ENCODE peak calls at places on chromosomes 7 and 10, in eight cellular contexts. J is mesenchymal stem cell, M is colonic mucosa, G is adipocyte, P is upper lobe of right lung, T is right cardiac atrium, U is tibial artery, Q is neuronal stem cell. N is an unnamed sample.
A peak's percentile ranks its signal among the peaks of the same experiment; 100 is the strongest.

GRCh38 chr7:7550663-7551062 is 15.0 kb upstream of the COL28A1 start:
- DNase-seq in J (no peak), M (no peak), G (no peak), P (no peak), T (no peak), U (no peak), Q (no peak), N (no peak)

GRCh38 chr7:82714883-82715282 is 271.3 kb upstream of the CACNA2D1 start:
- DNase-seq in J (no peak), M (no peak), G (peak; percentile 58), P (no peak), T (no peak), U (no peak), Q (no peak), N (peak; percentile 49)

GRCh38 chr7:156612930-156613329 is 27.6 kb upstream of the RNF32 start:
- DNase-seq in J (no peak), M (no peak), G (no peak), P (no peak), T (no peak), U (no peak), Q (no peak), N (no peak)

GRCh38 chr10:96637709-96638108 is 50.9 kb upstream of the TM9SF3 start:
- DNase-seq in J (no peak), M (no peak), G (no peak), P (no peak), T (no peak), U (no peak), Q (no peak), N (no peak)

GRCh38 chr7:98372993-98373392 is 27.9 kb downstream of the BAIAP2L1 start:
- DNase-seq in J (peak; percentile 56), M (no peak), G (no peak), P (no peak), T (no peak), U (no peak), Q (no peak), N (peak; percentile 60)

GRCh38 chr7:123747089-123747488 is 1.7 kb downstream of the WASL start:
- DNase-seq in J (peak; percentile 18), M (no peak), G (peak; percentile 31), P (no peak), T (no peak), U (no peak), Q (no peak), N (no peak)

GRCh38 chr10:126398383-126398743 is 10.1 kb upstream of the ADAM12 start:
- DNase-seq in J (no peak), M (no peak), G (no peak), P (no peak), T (no peak), U (no peak), Q (no peak), N (no peak)

GRCh38 chr10:17375936-17376584 is 78.3 kb downstream of the ST8SIA6 start:
- DNase-seq in J (peak; percentile 6), M (no peak), G (no peak), P (no peak), T (no peak), U (no peak), Q (no peak), N (no peak)

GRCh38 chr7:70674268-70675025 is 457.5 kb upstream of the GALNT17 start:
- DNase-seq in J (no peak), M (no peak), G (peak; percentile 35), P (no peak), T (no peak), U (no peak), Q (no peak), N (peak; percentile 57)

GRCh38 chr7:1267016-1267900 is 34.6 kb downstream of the UNCX start:
- DNase-seq in J (no peak), M (no peak), G (no peak), P (no peak), T (peak; percentile 33), U (no peak), Q (no peak), N (no peak)

GRCh38 chr7:67760971-67761370 is 764.3 kb downstream of the TYW1 start:
- DNase-seq in J (no peak), M (no peak), G (no peak), P (no peak), T (no peak), U (no peak), Q (no peak), N (no peak)

GRCh38 chr7:150439926-150440325 is 10.5 kb upstream of the GIMAP8 start:
- DNase-seq in J (no peak), M (no peak), G (no peak), P (no peak), T (no peak), U (no peak), Q (no peak), N (peak; percentile 74)

GRCh38 chr10:90769946-90770841 is 87.6 kb downstream of the HTR7 start:
- DNase-seq in J (no peak), M (no peak), G (no peak), P (no peak), T (no peak), U (no peak), Q (no peak), N (no peak)

GRCh38 chr7:157752832-157753291 is 416.1 kb downstream of the DNAJB6 start:
- DNase-seq in J (no peak), M (no peak), G (no peak), P (no peak), T (no peak), U (peak; percentile 55), Q (no peak), N (no peak)

DNA sequence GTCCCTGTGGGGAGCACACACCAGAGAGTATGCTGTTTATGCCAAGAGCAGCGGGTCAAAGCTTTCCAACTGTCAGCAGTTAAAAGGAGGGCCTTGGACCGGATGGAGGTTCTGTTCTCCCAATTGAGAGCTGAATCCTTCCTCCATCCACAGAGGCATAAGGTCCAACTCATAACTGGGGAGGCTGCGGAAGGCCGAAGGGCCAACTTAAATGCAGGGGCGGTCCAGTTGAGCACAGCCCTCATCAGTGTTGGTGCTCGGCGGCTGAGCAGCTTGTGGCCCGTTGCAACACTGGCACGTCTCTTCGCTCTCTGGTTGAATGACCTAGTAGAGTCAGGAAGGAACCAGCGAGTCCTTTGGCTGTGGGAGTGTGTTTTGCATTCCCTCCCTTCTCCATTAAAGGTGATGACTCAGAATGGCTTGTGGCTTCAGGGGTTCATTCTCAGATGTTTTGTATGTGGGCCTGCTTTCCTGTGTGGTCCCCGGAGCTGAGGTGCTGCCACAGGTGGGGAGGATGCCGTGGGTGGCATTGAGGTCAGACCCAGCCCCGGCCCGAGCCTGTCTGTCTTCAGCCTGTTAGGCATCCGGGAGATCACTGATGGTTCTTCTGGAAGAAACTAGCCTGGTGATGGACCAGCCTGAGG is 44.8 kb upstream of the DMBT1 start:
- DNase-seq in J (no peak), M (no peak), G (no peak), P (no peak), T (peak; percentile 72), U (no peak), Q (no peak), N (no peak)
- H3K4me1 ChIP-seq in J (peaks cover 3% of the 10 kb centered on the region), M (no peaks in the 10 kb centered on the region), G (peaks cover 21% of the 10 kb centered on the region), P (no peaks in the 10 kb centered on the region), T (no peaks in the 10 kb centered on the region), U (no peaks in the 10 kb centered on the region), Q (no peaks in the 10 kb centered on the region), N (peaks cover 5% of the 10 kb centered on the region)

GRCh38 chr10:13104697-13105096 is 4.7 kb downstream of the OPTN start:
- DNase-seq in J (no peak), M (no peak), G (no peak), P (no peak), T (no peak), U (no peak), Q (no peak), N (no peak)

GRCh38 chr10:13105184-13105583 is 5.2 kb downstream of the OPTN start:
- DNase-seq in J (no peak), M (no peak), G (no peak), P (no peak), T (no peak), U (no peak), Q (no peak), N (peak; percentile 7)

GRCh38 chr10:13103554-13103953 is 3.6 kb downstream of the OPTN start:
- DNase-seq in J (no peak), M (no peak), G (no peak), P (no peak), T (no peak), U (no peak), Q (no peak), N (no peak)

GRCh38 chr10:13102002-13102794 is 2.2 kb downstream of the OPTN start:
- DNase-seq in J (peak; percentile 61), M (no peak), G (peak; percentile 18), P (no peak), T (peak; percentile 63), U (no peak), Q (no peak), N (peak; percentile 56)

DNA sequence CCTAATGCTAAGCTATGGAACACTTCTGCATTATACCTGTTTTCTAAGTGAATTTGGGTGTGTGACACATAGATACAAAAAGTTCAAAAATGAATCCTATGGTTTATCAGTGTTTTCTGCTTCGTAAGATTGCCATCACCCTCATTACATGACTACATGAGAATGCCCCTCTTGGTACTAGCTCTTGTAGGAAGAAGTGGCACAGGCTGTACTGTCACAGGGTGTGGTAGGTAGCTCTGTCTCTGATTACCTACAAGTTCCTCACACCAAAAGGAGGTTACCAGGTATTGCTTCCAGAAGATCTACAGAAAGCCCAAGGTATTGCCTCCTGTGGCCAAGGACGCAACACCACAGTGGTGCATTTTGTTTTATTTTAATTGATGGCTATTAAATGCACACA is 6.4 kb downstream of the OPTN start:
- DNase-seq in J (no peak), M (no peak), G (no peak), P (no peak), T (no peak), U (no peak), Q (no peak), N (no peak)
- H3K4me1 ChIP-seq in J (peaks cover 11% of the 10 kb centered on the region), M (peaks cover 3% of the 10 kb centered on the region), G (peaks cover 40% of the 10 kb centered on the region), P (peaks cover 16% of the 10 kb centered on the region), T (peaks cover 6% of the 10 kb centered on the region), U (peaks cover 40% of the 10 kb centered on the region), Q (no peaks in the 10 kb centered on the region), N (peaks cover 6% of the 10 kb centered on the region)

GRCh38 chr7:100211342-100211780 is 8.4 kb upstream of the PVRIG start:
- DNase-seq in J (no peak), M (no peak), G (no peak), P (no peak), T (no peak), U (no peak), Q (no peak), N (no peak)
- H3K4me1 ChIP-seq in J (no peaks in the 10 kb centered on the region), M (peaks cover 3% of the 10 kb centered on the region), G (peaks cover 6% of the 10 kb centered on the region), P (no peaks in the 10 kb centered on the region), T (peaks cover 3% of the 10 kb centered on the region), U (no peaks in the 10 kb centered on the region), Q (peaks cover 2% of the 10 kb centered on the region), N (no peaks in the 10 kb centered on the region)

DNA sequence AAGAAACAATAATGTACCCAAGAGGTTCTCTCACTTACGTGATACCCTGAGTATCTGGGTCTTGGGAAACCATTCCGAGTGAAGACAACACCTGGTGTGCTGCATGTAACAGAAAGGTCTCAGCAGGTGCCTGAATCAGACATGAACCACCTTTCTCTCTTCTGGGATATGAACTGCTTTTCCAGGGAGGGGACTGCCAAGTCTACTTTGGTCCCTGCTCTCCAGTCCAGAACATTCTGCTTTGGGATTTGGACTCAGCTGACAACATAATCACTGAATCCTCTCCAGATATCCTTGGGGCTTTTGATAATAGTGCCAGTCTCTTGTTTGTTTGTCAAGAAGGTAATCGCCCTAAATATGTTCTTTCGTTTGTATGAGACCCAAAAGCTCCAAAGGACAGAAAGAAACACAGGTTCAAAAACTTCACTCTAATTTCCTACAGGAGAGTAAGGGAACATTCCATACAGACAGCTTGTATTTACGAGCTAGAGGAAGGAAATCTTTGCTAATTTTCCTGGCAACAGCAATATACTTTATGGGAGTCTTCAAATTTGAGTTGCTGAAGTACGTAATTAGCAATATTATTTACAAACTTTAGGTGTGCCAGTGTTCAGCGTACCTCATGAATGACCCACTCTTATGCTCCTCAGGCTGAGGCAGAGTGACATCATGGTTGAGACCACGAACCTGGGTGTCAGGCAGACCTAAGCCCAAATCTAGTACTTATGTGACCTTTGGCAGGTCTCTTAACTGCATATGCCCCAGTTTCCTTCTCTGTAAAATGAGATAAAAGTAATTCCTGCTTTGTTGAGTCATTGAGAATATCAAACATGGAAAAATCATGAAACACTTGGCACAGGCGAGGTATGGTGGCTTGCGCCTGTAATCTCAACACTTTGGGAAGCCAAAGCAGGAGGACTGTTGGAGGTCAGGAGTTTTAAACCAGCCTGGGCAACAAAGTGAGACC is 5.4 kb downstream of the ABLIM1 start:
- DNase-seq in J (no peak), M (no peak), G (no peak), P (no peak), T (no peak), U (no peak), Q (no peak), N (no peak)
- H3K4me1 ChIP-seq in J (peaks cover 4% of the 10 kb centered on the region), M (peaks cover 16% of the 10 kb centered on the region), G (peaks cover 22% of the 10 kb centered on the region), P (peaks cover 28% of the 10 kb centered on the region), T (peaks cover 25% of the 10 kb centered on the region), U (no peaks in the 10 kb centered on the region), Q (no peaks in the 10 kb centered on the region), N (peaks cover 5% of the 10 kb centered on the region)